ENCODE peak calls at places on chromosomes 3 and 15, in four cellular contexts. One of them, this sample, is unnamed.

GRCh38 chr15:29822100-29822684 is at the start of gene TJP1:
- DNase-seq in stimulated activated naive CD8-positive, alpha-beta T cell treated with anti-CD3 and anti-CD28 coated beads, Interleukin-15, amount 100 ng/mL, for 72 hours: no peak
- DNase-seq in activated gamma-delta T cell treated with Interleukin-2 at 50 U/mL for 16 hours: no peak
- DNase-seq in NCI-H1092 treated with DMSO at 0.1 percent for 48 hours: peak
- DNase-seq in this sample: peak

GRCh38 chr3:115513411-115513800 is 109.9 kb upstream of the GAP43 start:
- DNase-seq in stimulated activated naive CD8-positive, alpha-beta T cell treated with anti-CD3 and anti-CD28 coated beads, Interleukin-15, amount 100 ng/mL, for 72 hours: no peak
- DNase-seq in activated gamma-delta T cell treated with Interleukin-2 at 50 U/mL for 16 hours: no peak
- DNase-seq in NCI-H1092 treated with DMSO at 0.1 percent for 48 hours: no peak
- DNase-seq in this sample: no peak

GRCh38 chr15:92283813-92284212 is 109.9 kb upstream of the ST8SIA2 start:
- DNase-seq in stimulated activated naive CD8-positive, alpha-beta T cell treated with anti-CD3 and anti-CD28 coated beads, Interleukin-15, amount 100 ng/mL, for 72 hours: no peak
- DNase-seq in activated gamma-delta T cell treated with Interleukin-2 at 50 U/mL for 16 hours: no peak
- DNase-seq in NCI-H1092 treated with DMSO at 0.1 percent for 48 hours: no peak
- DNase-seq in this sample: no peak

GRCh38 chr3:164539215-164539614 is 539.1 kb downstream of the SI start:
- DNase-seq in stimulated activated naive CD8-positive, alpha-beta T cell treated with anti-CD3 and anti-CD28 coated beads, Interleukin-15, amount 100 ng/mL, for 72 hours: no peak
- DNase-seq in activated gamma-delta T cell treated with Interleukin-2 at 50 U/mL for 16 hours: no peak
- DNase-seq in NCI-H1092 treated with DMSO at 0.1 percent for 48 hours: peak
- DNase-seq in this sample: no peak

GRCh38 chr3:139312959-139313358 is 30.9 kb upstream of the MRPS22 start:
- DNase-seq in stimulated activated naive CD8-positive, alpha-beta T cell treated with anti-CD3 and anti-CD28 coated beads, Interleukin-15, amount 100 ng/mL, for 72 hours: no peak
- DNase-seq in activated gamma-delta T cell treated with Interleukin-2 at 50 U/mL for 16 hours: no peak
- DNase-seq in NCI-H1092 treated with DMSO at 0.1 percent for 48 hours: no peak
- DNase-seq in this sample: no peak

GRCh38 chr3:53174346-53175250 is 13.6 kb downstream of the PRKCD start:
- DNase-seq in stimulated activated naive CD8-positive, alpha-beta T cell treated with anti-CD3 and anti-CD28 coated beads, Interleukin-15, amount 100 ng/mL, for 72 hours: no peak
- DNase-seq in activated gamma-delta T cell treated with Interleukin-2 at 50 U/mL for 16 hours: no peak
- DNase-seq in NCI-H1092 treated with DMSO at 0.1 percent for 48 hours: no peak
- DNase-seq in this sample: no peak

GRCh38 chr3:193831495-193832455 is 238.8 kb downstream of the OPA1 start:
- DNase-seq in stimulated activated naive CD8-positive, alpha-beta T cell treated with anti-CD3 and anti-CD28 coated beads, Interleukin-15, amount 100 ng/mL, for 72 hours: no peak
- DNase-seq in activated gamma-delta T cell treated with Interleukin-2 at 50 U/mL for 16 hours: no peak
- DNase-seq in NCI-H1092 treated with DMSO at 0.1 percent for 48 hours: peak
- DNase-seq in this sample: peak

GRCh38 chr15:26869628-26870027 is 2.8 kb downstream of the GABRA5 start:
- DNase-seq in stimulated activated naive CD8-positive, alpha-beta T cell treated with anti-CD3 and anti-CD28 coated beads, Interleukin-15, amount 100 ng/mL, for 72 hours: no peak
- DNase-seq in activated gamma-delta T cell treated with Interleukin-2 at 50 U/mL for 16 hours: no peak
- DNase-seq in NCI-H1092 treated with DMSO at 0.1 percent for 48 hours: no peak
- DNase-seq in this sample: no peak

GRCh38 chr3:108208831-108209230 is 13.4 kb downstream of the IFT57 start:
- DNase-seq in stimulated activated naive CD8-positive, alpha-beta T cell treated with anti-CD3 and anti-CD28 coated beads, Interleukin-15, amount 100 ng/mL, for 72 hours: no peak
- DNase-seq in activated gamma-delta T cell treated with Interleukin-2 at 50 U/mL for 16 hours: no peak
- DNase-seq in NCI-H1092 treated with DMSO at 0.1 percent for 48 hours: no peak
- DNase-seq in this sample: no peak

GRCh38 chr15:79474252-79474651 is 42.1 kb downstream of the MINAR1 start:
- DNase-seq in stimulated activated naive CD8-positive, alpha-beta T cell treated with anti-CD3 and anti-CD28 coated beads, Interleukin-15, amount 100 ng/mL, for 72 hours: no peak
- DNase-seq in activated gamma-delta T cell treated with Interleukin-2 at 50 U/mL for 16 hours: no peak
- DNase-seq in NCI-H1092 treated with DMSO at 0.1 percent for 48 hours: no peak
- DNase-seq in this sample: no peak

GRCh38 chr15:81813215-81813614 is 232.6 kb downstream of the MEX3B start:
- DNase-seq in stimulated activated naive CD8-positive, alpha-beta T cell treated with anti-CD3 and anti-CD28 coated beads, Interleukin-15, amount 100 ng/mL, for 72 hours: no peak
- DNase-seq in activated gamma-delta T cell treated with Interleukin-2 at 50 U/mL for 16 hours: no peak
- DNase-seq in NCI-H1092 treated with DMSO at 0.1 percent for 48 hours: peak
- DNase-seq in this sample: no peak

GRCh38 chr3:108662141-108662738 is 72.7 kb downstream of the DZIP3 start:
- DNase-seq in stimulated activated naive CD8-positive, alpha-beta T cell treated with anti-CD3 and anti-CD28 coated beads, Interleukin-15, amount 100 ng/mL, for 72 hours: peak
- DNase-seq in activated gamma-delta T cell treated with Interleukin-2 at 50 U/mL for 16 hours: peak
- DNase-seq in NCI-H1092 treated with DMSO at 0.1 percent for 48 hours: peak
- DNase-seq in this sample: peak

GRCh38 chr3:179750720-179751328 is 98.0 kb downstream of the USP13 start:
- DNase-seq in stimulated activated naive CD8-positive, alpha-beta T cell treated with anti-CD3 and anti-CD28 coated beads, Interleukin-15, amount 100 ng/mL, for 72 hours: no peak
- DNase-seq in activated gamma-delta T cell treated with Interleukin-2 at 50 U/mL for 16 hours: no peak
- DNase-seq in NCI-H1092 treated with DMSO at 0.1 percent for 48 hours: peak
- DNase-seq in this sample: peak

GRCh38 chr15:63348392-63348791 is 33.3 kb downstream of the CA12 start:
- DNase-seq in stimulated activated naive CD8-positive, alpha-beta T cell treated with anti-CD3 and anti-CD28 coated beads, Interleukin-15, amount 100 ng/mL, for 72 hours: no peak
- DNase-seq in activated gamma-delta T cell treated with Interleukin-2 at 50 U/mL for 16 hours: no peak
- DNase-seq in NCI-H1092 treated with DMSO at 0.1 percent for 48 hours: peak
- DNase-seq in this sample: no peak

GRCh38 chr15:48334260-48334659 is 3.0 kb downstream of the DUT start:
- DNase-seq in stimulated activated naive CD8-positive, alpha-beta T cell treated with anti-CD3 and anti-CD28 coated beads, Interleukin-15, amount 100 ng/mL, for 72 hours: no peak
- DNase-seq in activated gamma-delta T cell treated with Interleukin-2 at 50 U/mL for 16 hours: no peak
- DNase-seq in NCI-H1092 treated with DMSO at 0.1 percent for 48 hours: no peak
- DNase-seq in this sample: peak

GRCh38 chr3:50388021-50388719 is 28.8 kb upstream of the TMEM115 start:
- DNase-seq in stimulated activated naive CD8-positive, alpha-beta T cell treated with anti-CD3 and anti-CD28 coated beads, Interleukin-15, amount 100 ng/mL, for 72 hours: no peak
- DNase-seq in activated gamma-delta T cell treated with Interleukin-2 at 50 U/mL for 16 hours: no peak
- DNase-seq in NCI-H1092 treated with DMSO at 0.1 percent for 48 hours: peak
- DNase-seq in this sample: peak

GRCh38 chr15:89128320-89129122 is 40.3 kb downstream of the ABHD2 start:
- DNase-seq in stimulated activated naive CD8-positive, alpha-beta T cell treated with anti-CD3 and anti-CD28 coated beads, Interleukin-15, amount 100 ng/mL, for 72 hours: no peak
- DNase-seq in activated gamma-delta T cell treated with Interleukin-2 at 50 U/mL for 16 hours: no peak
- DNase-seq in NCI-H1092 treated with DMSO at 0.1 percent for 48 hours: no peak
- DNase-seq in this sample: no peak

GRCh38 chr15:60535743-60536142 is 56.8 kb upstream of the ICE2 start:
- DNase-seq in stimulated activated naive CD8-positive, alpha-beta T cell treated with anti-CD3 and anti-CD28 coated beads, Interleukin-15, amount 100 ng/mL, for 72 hours: no peak
- DNase-seq in activated gamma-delta T cell treated with Interleukin-2 at 50 U/mL for 16 hours: no peak
- DNase-seq in NCI-H1092 treated with DMSO at 0.1 percent for 48 hours: no peak
- DNase-seq in this sample: no peak

GRCh38 chr15:98733098-98733497 is 84.8 kb downstream of the IGF1R start:
- DNase-seq in stimulated activated naive CD8-positive, alpha-beta T cell treated with anti-CD3 and anti-CD28 coated beads, Interleukin-15, amount 100 ng/mL, for 72 hours: no peak
- DNase-seq in activated gamma-delta T cell treated with Interleukin-2 at 50 U/mL for 16 hours: no peak
- DNase-seq in NCI-H1092 treated with DMSO at 0.1 percent for 48 hours: no peak
- DNase-seq in this sample: no peak

GRCh38 chr15:30791239-30791638 is 112.5 kb upstream of the FAN1 start:
- DNase-seq in stimulated activated naive CD8-positive, alpha-beta T cell treated with anti-CD3 and anti-CD28 coated beads, Interleukin-15, amount 100 ng/mL, for 72 hours: no peak
- DNase-seq in activated gamma-delta T cell treated with Interleukin-2 at 50 U/mL for 16 hours: no peak
- DNase-seq in NCI-H1092 treated with DMSO at 0.1 percent for 48 hours: no peak
- DNase-seq in this sample: peak

GRCh38 chr15:61794881-61795280 is 265.4 kb downstream of the VPS13C start:
- DNase-seq in stimulated activated naive CD8-positive, alpha-beta T cell treated with anti-CD3 and anti-CD28 coated beads, Interleukin-15, amount 100 ng/mL, for 72 hours: no peak
- DNase-seq in activated gamma-delta T cell treated with Interleukin-2 at 50 U/mL for 16 hours: no peak
- DNase-seq in NCI-H1092 treated with DMSO at 0.1 percent for 48 hours: no peak
- DNase-seq in this sample: no peak

GRCh38 chr3:195150194-195151118 is 120.5 kb downstream of the XXYLT1 start:
- DNase-seq in stimulated activated naive CD8-positive, alpha-beta T cell treated with anti-CD3 and anti-CD28 coated beads, Interleukin-15, amount 100 ng/mL, for 72 hours: peak
- DNase-seq in activated gamma-delta T cell treated with Interleukin-2 at 50 U/mL for 16 hours: peak
- DNase-seq in NCI-H1092 treated with DMSO at 0.1 percent for 48 hours: peak
- DNase-seq in this sample: peak

GRCh38 chr15:61188168-61188567 is 40.9 kb downstream of the RORA start:
- DNase-seq in stimulated activated naive CD8-positive, alpha-beta T cell treated with anti-CD3 and anti-CD28 coated beads, Interleukin-15, amount 100 ng/mL, for 72 hours: no peak
- DNase-seq in activated gamma-delta T cell treated with Interleukin-2 at 50 U/mL for 16 hours: no peak
- DNase-seq in NCI-H1092 treated with DMSO at 0.1 percent for 48 hours: no peak
- DNase-seq in this sample: no peak